ENCODE peak calls at places on chromosomes 2 and 18, in seven cellular contexts. P, S, V, Y, G, R and M are unnamed samples.

GRCh38 chr2:17749753-17750438 is 3.7 kb downstream of the SMC6 start:
- DNase-seq in G (no peak), V (no peak), S (no peak), R (no peak), Y (no peak), P (no peak), M (no peak)

GRCh38 chr2:189024861-189025618 is 50.9 kb downstream of the COL3A1 start:
- DNase-seq in G (peak; percentile 7), V (no peak), S (no peak), Y (peak; percentile 36), P (no peak), R (no peak), M (peak; percentile 78)

GRCh38 chr2:20433249-20433648 is 13.6 kb upstream of the RHOB start:
- DNase-seq in S (no peak), R (no peak), Y (no peak), P (no peak), G (no peak), V (no peak), M (no peak)

GRCh38 chr2:111669928-111670695 is 213.9 kb downstream of the ANAPC1 start:
- DNase-seq in Y (no peak), P (peak; percentile 19), S (no peak), V (no peak), G (no peak), R (no peak), M (no peak)

GRCh38 chr18:44715245-44715644 is 34.6 kb downstream of the SETBP1 start:
- DNase-seq in Y (no peak), P (no peak), R (peak; percentile 67), S (no peak), G (no peak), V (peak; percentile 60), M (peak; percentile 69)

GRCh38 chr2:157364257-157364974 is 38.8 kb upstream of the ERMN start:
- DNase-seq in G (no peak), R (no peak), S (no peak), Y (no peak), P (no peak), V (peak; percentile 6), M (no peak)

GRCh38 chr18:9184998-9185613 is 48.5 kb downstream of the ANKRD12 start:
- DNase-seq in Y (no peak), V (no peak), G (no peak), S (no peak), R (no peak), P (no peak), M (no peak)

GRCh38 chr18:23228102-23229051 is 93.1 kb downstream of the CABLES1 start:
- DNase-seq in S (no peak), R (no peak), G (no peak), V (peak; percentile 55), P (peak; percentile 75), Y (no peak), M (peak; percentile 21)

GRCh38 chr18:9673296-9674251 is 34.5 kb upstream of the RAB31 start:
- DNase-seq in Y (peak; percentile 57), R (peak; percentile 87), P (peak; percentile 58), V (peak; percentile 70), S (no peak), G (no peak), M (peak; percentile 87)

GRCh38 chr2:861655-862355 is 88.8 kb upstream of the SNTG2 start:
- DNase-seq in S (no peak), R (no peak), G (no peak), Y (peak; percentile 36), V (no peak), P (no peak), M (no peak)

GRCh38 chr2:180101846-180102245 is 94.7 kb upstream of the CWC22 start:
- DNase-seq in G (no peak), P (no peak), S (no peak), R (no peak), V (no peak), Y (no peak), M (no peak)

GRCh38 chr2:189142893-189143759 is 36.4 kb downstream of the COL5A2 start:
- DNase-seq in V (peak; percentile 40), R (peak; percentile 27), S (peak; percentile 39), P (peak; percentile 36), Y (peak; percentile 60), G (peak; percentile 17), M (peak; percentile 91)

GRCh38 chr2:112765251-112765650 is 842 bp upstream of the CKAP2L start:
- DNase-seq in P (no peak), V (no peak), R (no peak), S (no peak), Y (no peak), G (no peak), M (no peak)

GRCh38 chr2:1749489-1749748 is 5.1 kb upstream of the PXDN start:
- DNase-seq in V (no peak), Y (peak; percentile 14), R (no peak), S (no peak), P (no peak), G (no peak), M (no peak)

DNA sequence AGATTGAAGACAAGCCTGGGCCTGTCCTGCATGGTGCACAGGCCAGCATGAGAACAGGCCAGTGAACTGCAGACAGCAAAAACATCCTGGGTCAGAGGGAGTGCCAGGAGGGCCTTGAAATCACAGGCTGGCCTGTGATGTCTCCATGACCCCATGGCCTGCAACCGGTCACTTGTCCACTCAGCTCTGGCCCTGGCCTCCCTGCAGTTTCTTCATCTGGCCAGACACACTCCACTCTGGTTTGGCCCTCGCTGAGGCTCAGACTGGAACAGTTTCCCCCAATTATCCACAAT is 12.6 kb downstream of the CYRIA start:
- DNase-seq in S (no peak), Y (no peak), R (no peak), P (no peak), V (no peak), G (no peak), M (no peak)
- H3K4me1 ChIP-seq in S (peaks cover 41% of the 10 kb centered on the region), Y (peaks cover 2% of the 10 kb centered on the region), R (peaks cover 11% of the 10 kb centered on the region), P (peaks cover 30% of the 10 kb centered on the region), V (peaks cover 36% of the 10 kb centered on the region), G (no peaks in the 10 kb centered on the region), M (no peaks in the 10 kb centered on the region)

GRCh38 chr2:195498839-195499490 is 158.1 kb upstream of the SLC39A10 start:
- DNase-seq in R (no peak), S (no peak), P (peak; percentile 74), Y (no peak), V (peak; percentile 25), G (no peak), M (no peak)
- H2BK5ac ChIP-seq in R (no peak overlapping the region), S (no peak overlapping the region), P (peak overlapping the region; percentile 37), Y (no peak overlapping the region), V (no peak overlapping the region), G (no peak overlapping the region), M (no peak overlapping the region)

DNA sequence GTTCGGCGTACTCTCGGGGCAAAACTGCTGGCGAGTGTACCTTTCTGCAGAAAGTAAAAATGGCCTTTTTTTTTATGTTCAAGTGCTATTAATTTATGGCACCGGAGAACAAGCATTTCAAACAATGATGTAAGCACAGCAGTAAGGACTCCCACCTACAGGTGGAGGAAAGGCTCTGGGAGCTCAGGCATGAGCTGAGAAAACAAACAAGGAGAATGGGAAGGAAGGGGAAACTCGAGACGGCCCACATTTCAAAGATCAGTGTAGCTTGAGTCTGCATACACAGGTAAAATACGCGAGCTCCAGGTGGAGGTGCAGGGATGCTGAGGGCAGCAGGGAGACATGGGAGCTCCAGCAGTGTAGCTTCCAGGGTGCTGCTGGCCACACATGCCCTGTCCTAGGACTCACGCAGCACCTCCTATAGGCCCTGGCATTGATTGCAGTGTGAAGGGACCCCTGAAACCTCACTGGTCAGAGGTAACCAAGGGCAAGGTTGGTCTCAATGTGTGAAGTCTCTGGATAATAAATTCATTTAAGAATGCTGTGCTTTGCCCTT is 362.8 kb upstream of the HS6ST1 start:
- DNase-seq in V (no peak), R (no peak), P (no peak), Y (peak; percentile 61), S (no peak), G (no peak), M (peak; percentile 33)
- H3K18ac ChIP-seq in V (no peak overlapping the region), R (no peak overlapping the region), P (no peak overlapping the region), Y (no peak overlapping the region), S (no peak overlapping the region), G (no peak overlapping the region), M (no peak overlapping the region)

GRCh38 chr2:160338891-160339290 is 138.8 kb upstream of the ITGB6 start:
- DNase-seq in Y (no peak), R (no peak), V (peak; percentile 43), P (peak; percentile 53), S (no peak), G (no peak), M (peak; percentile 33)
- H3K4me1 ChIP-seq in Y (peaks cover 2% of the 10 kb centered on the region), R (peaks cover 16% of the 10 kb centered on the region), V (peaks cover 10% of the 10 kb centered on the region), P (peaks cover 26% of the 10 kb centered on the region), S (peaks cover 7% of the 10 kb centered on the region), G (no peaks in the 10 kb centered on the region), M (peaks cover 3% of the 10 kb centered on the region)

GRCh38 chr2:48693066-48693465 is 62.5 kb downstream of the LHCGR start:
- DNase-seq in V (peak; percentile 19), P (peak; percentile 12), G (no peak), Y (no peak), R (peak; percentile 36), S (no peak), M (peak; percentile 71)

GRCh38 chr2:48696881-48697280 is 58.6 kb downstream of the LHCGR start:
- DNase-seq in P (no peak), Y (no peak), S (no peak), G (no peak), V (no peak), R (peak; percentile 67), M (no peak)

GRCh38 chr2:48693645-48694044 is 61.9 kb downstream of the LHCGR start:
- DNase-seq in Y (no peak), G (no peak), V (no peak), S (no peak), R (peak; percentile 14), P (peak; percentile 31), M (peak; percentile 87)

GRCh38 chr2:48694143-48694542 is 61.4 kb downstream of the LHCGR start:
- DNase-seq in P (peak; percentile 64), R (peak; percentile 53), V (peak; percentile 17), Y (no peak), S (peak; percentile 14), G (peak; percentile 34), M (peak; percentile 75)

GRCh38 chr2:48695991-48696390 is 59.5 kb downstream of the LHCGR start:
- DNase-seq in Y (no peak), V (no peak), R (no peak), G (no peak), S (no peak), P (no peak), M (no peak)
- H2BK5ac ChIP-seq in Y (no peak overlapping the region), V (no peak overlapping the region), R (no peak overlapping the region), G (no peak overlapping the region), S (no peak overlapping the region), P (no peak overlapping the region), M (no peak overlapping the region)

DNA sequence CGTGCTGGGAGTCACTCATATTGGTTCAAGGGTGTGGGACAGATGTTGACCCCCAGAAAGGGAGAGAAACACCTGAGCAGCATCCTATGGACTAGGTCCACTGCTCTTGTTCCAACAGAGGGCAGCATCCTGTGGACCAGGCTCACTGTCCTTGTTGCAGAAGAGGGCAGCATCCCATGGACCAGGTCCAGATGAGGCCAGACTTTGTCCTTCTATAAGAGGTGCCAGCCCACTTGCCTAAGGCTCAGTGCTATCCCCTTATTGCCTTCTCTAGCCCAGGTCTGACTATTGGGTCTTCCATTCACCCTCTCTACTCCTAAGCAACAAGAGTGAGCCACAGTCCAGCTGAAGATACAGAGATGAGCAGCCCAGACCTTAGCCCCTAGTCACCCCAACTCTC is 132.5 kb upstream of the GPC1 start:
- DNase-seq in S (no peak), R (no peak), G (no peak), V (no peak), P (no peak), Y (peak; percentile 10), M (no peak)
- H3K18ac ChIP-seq in S (no peak overlapping the region), R (no peak overlapping the region), G (no peak overlapping the region), V (no peak overlapping the region), P (no peak overlapping the region), Y (no peak overlapping the region), M (no peak overlapping the region)